ENCODE peak calls at places on chromosomes 1 and 21, in eight cellular contexts. One of them, this sample, is unnamed.

GRCh38 chr1:174989540-174990181 is 10.1 kb upstream of the CACYBP start:
- DNase-seq in AG10803: peak; percentile 28
- DNase-seq in GM06990: no peak
- DNase-seq in astrocyte of the cerebellum: no peak
- DNase-seq in GM10248: no peak
- DNase-seq in WTC11: no peak
- DNase-seq in glutamatergic neuron: no peak
- DNase-seq in lower leg skin: peak; percentile 86
- DNase-seq in this sample: no peak

GRCh38 chr1:206899717-206900116 is 2.5 kb downstream of the IL24 start:
- DNase-seq in AG10803: no peak
- DNase-seq in GM06990: no peak
- DNase-seq in astrocyte of the cerebellum: no peak
- DNase-seq in GM10248: no peak
- DNase-seq in WTC11: no peak
- DNase-seq in glutamatergic neuron: no peak
- DNase-seq in lower leg skin: peak; percentile 26
- DNase-seq in this sample: no peak

GRCh38 chr1:223702735-223703667 is 9.3 kb upstream of the CAPN2 start:
- DNase-seq in AG10803: peak; percentile 61
- DNase-seq in GM06990: no peak
- DNase-seq in astrocyte of the cerebellum: no peak
- DNase-seq in GM10248: no peak
- DNase-seq in WTC11: no peak
- DNase-seq in glutamatergic neuron: no peak
- DNase-seq in lower leg skin: peak; percentile 72
- DNase-seq in this sample: peak; percentile 46

GRCh38 chr1:6602669-6603423 is at the start of gene KLHL21:
- DNase-seq in AG10803: peak; percentile 88
- DNase-seq in GM06990: peak; percentile 87
- DNase-seq in astrocyte of the cerebellum: peak; percentile 33
- DNase-seq in GM10248: peak; percentile 92
- DNase-seq in WTC11: peak; percentile 78
- DNase-seq in glutamatergic neuron: peak; percentile 76
- DNase-seq in lower leg skin: peak; percentile 98
- DNase-seq in this sample: peak; percentile 90

GRCh38 chr1:8910914-8911313 is 32.4 kb upstream of the ENO1 start:
- DNase-seq in AG10803: peak; percentile 13
- DNase-seq in GM06990: no peak
- DNase-seq in astrocyte of the cerebellum: no peak
- DNase-seq in GM10248: no peak
- DNase-seq in WTC11: no peak
- DNase-seq in glutamatergic neuron: no peak
- DNase-seq in lower leg skin: no peak
- DNase-seq in this sample: no peak

GRCh38 chr1:103900005-103900404 is 150.3 kb downstream of the AMY1C start:
- DNase-seq in AG10803: no peak
- DNase-seq in GM06990: no peak
- DNase-seq in astrocyte of the cerebellum: no peak
- DNase-seq in GM10248: no peak
- DNase-seq in WTC11: no peak
- DNase-seq in glutamatergic neuron: no peak
- DNase-seq in lower leg skin: no peak
- DNase-seq in this sample: no peak

GRCh38 chr1:150543500-150544143 is 5.6 kb upstream of the ADAMTSL4 start:
- DNase-seq in AG10803: peak; percentile 65
- DNase-seq in GM06990: no peak
- DNase-seq in astrocyte of the cerebellum: no peak
- DNase-seq in GM10248: no peak
- DNase-seq in WTC11: no peak
- DNase-seq in glutamatergic neuron: no peak
- DNase-seq in lower leg skin: peak; percentile 89
- DNase-seq in this sample: no peak

GRCh38 chr1:115373305-115373704 is 35.3 kb upstream of the NGF start:
- DNase-seq in AG10803: peak; percentile 96
- DNase-seq in GM06990: no peak
- DNase-seq in astrocyte of the cerebellum: no peak
- DNase-seq in GM10248: no peak
- DNase-seq in WTC11: no peak
- DNase-seq in glutamatergic neuron: no peak
- DNase-seq in lower leg skin: no peak
- DNase-seq in this sample: no peak

GRCh38 chr1:224726783-224727182 is 110.7 kb downstream of the CNIH3 start:
- DNase-seq in AG10803: peak; percentile 97
- DNase-seq in GM06990: no peak
- DNase-seq in astrocyte of the cerebellum: peak; percentile 91
- DNase-seq in GM10248: no peak
- DNase-seq in WTC11: no peak
- DNase-seq in glutamatergic neuron: no peak
- DNase-seq in lower leg skin: peak; percentile 95
- DNase-seq in this sample: peak; percentile 59

GRCh38 chr21:32055305-32055704 is 182.5 kb downstream of the HUNK start:
- DNase-seq in AG10803: peak; percentile 26
- DNase-seq in GM06990: no peak
- DNase-seq in astrocyte of the cerebellum: no peak
- DNase-seq in GM10248: no peak
- DNase-seq in WTC11: no peak
- DNase-seq in glutamatergic neuron: no peak
- DNase-seq in lower leg skin: no peak
- DNase-seq in this sample: no peak

GRCh38 chr1:45622267-45622890 is 1.5 kb downstream of the CCDC17 start:
- DNase-seq in AG10803: no peak
- DNase-seq in GM06990: peak; percentile 20
- DNase-seq in astrocyte of the cerebellum: no peak
- DNase-seq in GM10248: no peak
- DNase-seq in WTC11: peak; percentile 23
- DNase-seq in glutamatergic neuron: no peak
- DNase-seq in lower leg skin: no peak
- DNase-seq in this sample: no peak

GRCh38 chr1:229155472-229155871 is 115.4 kb upstream of the RAB4A start:
- DNase-seq in AG10803: no peak
- DNase-seq in GM06990: no peak
- DNase-seq in astrocyte of the cerebellum: no peak
- DNase-seq in GM10248: no peak
- DNase-seq in WTC11: no peak
- DNase-seq in glutamatergic neuron: no peak
- DNase-seq in lower leg skin: no peak
- DNase-seq in this sample: peak; percentile 52

GRCh38 chr1:21586222-21586621 is 77.0 kb downstream of the ALPL start:
- DNase-seq in AG10803: no peak
- DNase-seq in GM06990: no peak
- DNase-seq in astrocyte of the cerebellum: no peak
- DNase-seq in GM10248: no peak
- DNase-seq in WTC11: no peak
- DNase-seq in glutamatergic neuron: no peak
- DNase-seq in lower leg skin: no peak
- DNase-seq in this sample: no peak

GRCh38 chr1:1371741-1372711 is 3.0 kb downstream of the AURKAIP1 start:
- DNase-seq in AG10803: peak; percentile 46
- DNase-seq in GM06990: peak; percentile 79
- DNase-seq in astrocyte of the cerebellum: no peak
- DNase-seq in GM10248: peak; percentile 90
- DNase-seq in WTC11: peak; percentile 92
- DNase-seq in glutamatergic neuron: peak; percentile 89
- DNase-seq in lower leg skin: peak; percentile 95
- DNase-seq in this sample: peak; percentile 88

GRCh38 chr21:36910581-36911307 is 55.7 kb downstream of the HLCS start:
- DNase-seq in AG10803: peak; percentile 69
- DNase-seq in GM06990: no peak
- DNase-seq in astrocyte of the cerebellum: peak; percentile 48
- DNase-seq in GM10248: no peak
- DNase-seq in WTC11: no peak
- DNase-seq in glutamatergic neuron: peak; percentile 70
- DNase-seq in lower leg skin: peak; percentile 79
- DNase-seq in this sample: no peak

GRCh38 chr1:22808186-22808845 is 97.7 kb downstream of the EPHB2 start:
- DNase-seq in AG10803: peak; percentile 88
- DNase-seq in GM06990: no peak
- DNase-seq in astrocyte of the cerebellum: peak; percentile 49
- DNase-seq in GM10248: no peak
- DNase-seq in WTC11: no peak
- DNase-seq in glutamatergic neuron: no peak
- DNase-seq in lower leg skin: no peak
- DNase-seq in this sample: no peak

GRCh38 chr1:247362074-247362597 is 30.5 kb upstream of the ZNF496 start:
- DNase-seq in AG10803: no peak
- DNase-seq in GM06990: no peak
- DNase-seq in astrocyte of the cerebellum: no peak
- DNase-seq in GM10248: no peak
- DNase-seq in WTC11: no peak
- DNase-seq in glutamatergic neuron: no peak
- DNase-seq in lower leg skin: no peak
- DNase-seq in this sample: no peak

GRCh38 chr1:165109013-165109412 is 247.5 kb downstream of the LMX1A start:
- DNase-seq in AG10803: no peak
- DNase-seq in GM06990: no peak
- DNase-seq in astrocyte of the cerebellum: no peak
- DNase-seq in GM10248: no peak
- DNase-seq in WTC11: peak; percentile 25
- DNase-seq in glutamatergic neuron: no peak
- DNase-seq in lower leg skin: no peak
- DNase-seq in this sample: no peak
- TF ChIP-seq CTCF in AG10803: no peak
- TF ChIP-seq CTCF in GM06990: no peak
- TF ChIP-seq CTCF in astrocyte of the cerebellum: no peak
- TF ChIP-seq CTCF in GM10248: no peak
- TF ChIP-seq CTCF in WTC11: no peak
- TF ChIP-seq CTCF in glutamatergic neuron: no peak
- TF ChIP-seq CTCF in lower leg skin: no peak
- TF ChIP-seq CTCF in this sample: no peak

GRCh38 chr21:16071761-16072160 is 342.0 kb downstream of the USP25 start:
- DNase-seq in AG10803: no peak
- DNase-seq in GM06990: no peak
- DNase-seq in astrocyte of the cerebellum: no peak
- DNase-seq in GM10248: no peak
- DNase-seq in WTC11: no peak
- DNase-seq in glutamatergic neuron: no peak
- DNase-seq in lower leg skin: no peak
- DNase-seq in this sample: no peak

GRCh38 chr21:16072176-16072575 is 342.4 kb downstream of the USP25 start:
- DNase-seq in AG10803: no peak
- DNase-seq in GM06990: no peak
- DNase-seq in astrocyte of the cerebellum: no peak
- DNase-seq in GM10248: no peak
- DNase-seq in WTC11: no peak
- DNase-seq in glutamatergic neuron: no peak
- DNase-seq in lower leg skin: no peak
- DNase-seq in this sample: no peak

GRCh38 chr21:16069713-16070112 is 339.9 kb downstream of the USP25 start:
- DNase-seq in AG10803: peak; percentile 10
- DNase-seq in GM06990: no peak
- DNase-seq in astrocyte of the cerebellum: no peak
- DNase-seq in GM10248: no peak
- DNase-seq in WTC11: no peak
- DNase-seq in glutamatergic neuron: no peak
- DNase-seq in lower leg skin: no peak
- DNase-seq in this sample: no peak

GRCh38 chr21:16071082-16071481 is 341.3 kb downstream of the USP25 start:
- DNase-seq in AG10803: peak; percentile 50
- DNase-seq in GM06990: no peak
- DNase-seq in astrocyte of the cerebellum: peak; percentile 53
- DNase-seq in GM10248: no peak
- DNase-seq in WTC11: no peak
- DNase-seq in glutamatergic neuron: no peak
- DNase-seq in lower leg skin: no peak
- DNase-seq in this sample: no peak

DNA sequence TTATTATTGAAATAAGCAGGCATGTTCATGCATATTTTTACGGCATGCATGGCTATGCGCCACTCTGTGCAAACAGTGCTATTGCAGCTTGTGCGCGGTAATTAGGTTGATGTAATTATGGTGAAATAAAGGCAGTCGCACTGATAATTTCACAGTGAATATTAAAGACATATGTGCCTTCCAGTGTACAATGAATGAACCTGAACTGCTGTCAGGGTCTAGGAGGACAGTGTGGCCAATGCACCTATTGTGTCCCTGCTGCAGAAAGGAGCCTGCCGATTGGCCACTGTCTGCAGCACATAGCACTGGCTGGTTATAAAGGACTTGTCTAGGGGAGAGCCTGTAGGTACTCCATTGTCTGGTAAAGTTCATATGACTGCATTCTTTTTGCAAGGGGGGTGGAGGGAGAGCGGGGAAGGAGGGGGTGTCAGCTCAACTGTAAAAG is 340.4 kb downstream of the USP25 start:
- DNase-seq in AG10803: peak; percentile 59
- DNase-seq in GM06990: no peak
- DNase-seq in astrocyte of the cerebellum: no peak
- DNase-seq in GM10248: no peak
- DNase-seq in WTC11: no peak
- DNase-seq in glutamatergic neuron: no peak
- DNase-seq in lower leg skin: no peak
- DNase-seq in this sample: no peak
- TF ChIP-seq CTCF in AG10803: peak; percentile 50
- TF ChIP-seq CTCF in GM06990: no peak
- TF ChIP-seq CTCF in astrocyte of the cerebellum: peak; percentile 61
- TF ChIP-seq CTCF in GM10248: no peak
- TF ChIP-seq CTCF in WTC11: no peak
- TF ChIP-seq CTCF in glutamatergic neuron: no peak
- TF ChIP-seq CTCF in lower leg skin: no peak
- TF ChIP-seq CTCF in this sample: no peak

DNA sequence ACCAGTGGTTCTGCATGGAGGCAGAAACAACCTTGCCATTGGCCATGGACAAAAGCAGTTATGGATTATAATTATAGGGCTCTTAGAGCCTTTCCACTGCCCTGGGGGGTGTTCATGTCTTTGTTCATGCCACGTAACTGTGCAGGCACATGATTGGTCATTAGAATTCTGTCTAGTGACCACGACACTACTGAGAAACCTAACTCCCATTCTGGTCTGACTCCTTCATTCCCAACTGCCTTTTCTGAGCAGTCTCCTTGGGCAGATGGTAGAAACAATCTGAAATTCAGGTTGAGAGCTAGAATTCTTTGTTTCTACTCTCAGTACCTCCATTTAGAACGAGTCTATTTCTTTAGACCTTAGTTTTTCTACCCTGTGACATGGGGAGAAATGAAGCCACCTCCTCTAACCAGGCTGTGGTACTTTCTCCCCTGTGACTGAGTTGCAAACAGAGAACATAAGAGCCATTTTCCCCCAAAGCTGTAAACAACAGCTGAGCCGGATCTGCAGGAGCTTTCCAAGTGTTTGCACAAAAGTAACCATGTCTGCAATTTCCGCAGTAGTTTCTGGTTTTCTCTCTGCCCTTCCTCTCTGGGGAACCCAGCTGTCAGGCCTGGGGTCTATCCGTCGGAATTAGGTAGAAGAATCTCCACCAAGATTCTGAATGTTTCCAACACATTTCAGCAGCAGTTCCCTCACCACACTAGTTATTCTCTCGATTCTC is 37.7 kb upstream of the IPO9 start:
- DNase-seq in AG10803: no peak
- DNase-seq in GM06990: no peak
- DNase-seq in astrocyte of the cerebellum: no peak
- DNase-seq in GM10248: no peak
- DNase-seq in WTC11: no peak
- DNase-seq in glutamatergic neuron: no peak
- DNase-seq in lower leg skin: no peak
- DNase-seq in this sample: no peak
- TF ChIP-seq CTCF in AG10803: no peak
- TF ChIP-seq CTCF in GM06990: no peak
- TF ChIP-seq CTCF in astrocyte of the cerebellum: no peak
- TF ChIP-seq CTCF in GM10248: no peak
- TF ChIP-seq CTCF in WTC11: no peak
- TF ChIP-seq CTCF in glutamatergic neuron: no peak
- TF ChIP-seq CTCF in lower leg skin: no peak
- TF ChIP-seq CTCF in this sample: no peak

GRCh38 chr1:83639785-83640184 is 359.1 kb downstream of the TTLL7 start:
- DNase-seq in AG10803: no peak
- DNase-seq in GM06990: no peak
- DNase-seq in astrocyte of the cerebellum: no peak
- DNase-seq in GM10248: no peak
- DNase-seq in WTC11: no peak
- DNase-seq in glutamatergic neuron: no peak
- DNase-seq in lower leg skin: no peak
- DNase-seq in this sample: no peak
- TF ChIP-seq CTCF in AG10803: no peak
- TF ChIP-seq CTCF in GM06990: no peak
- TF ChIP-seq CTCF in astrocyte of the cerebellum: no peak
- TF ChIP-seq CTCF in GM10248: no peak
- TF ChIP-seq CTCF in WTC11: no peak
- TF ChIP-seq CTCF in glutamatergic neuron: no peak
- TF ChIP-seq CTCF in lower leg skin: no peak
- TF ChIP-seq CTCF in this sample: no peak

This sample was measured in activated CD8-positive, alpha-beta T cell treated with anti-CD3 and anti-CD28 coated beads for 36 hours.